ENCODE peak calls at places on chromosome 3, in ten cellular contexts. N is kidney epithelial cell, W is heart left ventricle, Q is heart right ventricle, B is thoracic aorta, V is testis, M is brain microvascular endothelial cell, F is psoas muscle, H is cardiac muscle cell, U is transverse colon. A is an unnamed sample.

GRCh38 chr3:30685267-30685667 is 78.9 kb downstream of the TGFBR2 start:
- DNase-seq in N (no peak), W (no peak), Q (no peak), B (no peak), V (no peak), M (no peak), F (no peak), H (peak; percentile 49), U (no peak), A (no peak)

GRCh38 chr3:190677001-190677400 is 163.1 kb downstream of the IL1RAP start:
- DNase-seq in N (no peak), W (no peak), Q (no peak), B (no peak), V (no peak), M (no peak), F (no peak), H (no peak), U (no peak), A (no peak)

GRCh38 chr3:72899349-72899765 is 11.5 kb downstream of the GXYLT2 start:
- DNase-seq in N (no peak), W (no peak), Q (no peak), B (no peak), V (no peak), M (no peak), F (no peak), H (no peak), U (no peak), A (no peak)

GRCh38 chr3:30644615-30645014 is 38.2 kb downstream of the TGFBR2 start:
- DNase-seq in N (no peak), W (no peak), Q (no peak), B (no peak), V (no peak), M (peak; percentile 89), F (peak; percentile 38), H (peak; percentile 77), U (peak; percentile 47), A (no peak)

GRCh38 chr3:24641628-24642027 is 147.0 kb upstream of the THRB start:
- DNase-seq in N (no peak), W (no peak), Q (no peak), B (no peak), V (no peak), M (no peak), F (no peak), H (no peak), U (no peak), A (no peak)

GRCh38 chr3:70856414-70857162 is 544.1 kb upstream of the MDFIC2 start:
- DNase-seq in N (peak; percentile 56), W (no peak), Q (no peak), B (no peak), V (no peak), M (peak; percentile 95), F (no peak), H (peak; percentile 86), U (no peak), A (no peak)

GRCh38 chr3:162879163-162879562 is 1382.6 kb downstream of the OTOL1 start:
- DNase-seq in N (no peak), W (no peak), Q (no peak), B (no peak), V (no peak), M (no peak), F (no peak), H (no peak), U (no peak), A (no peak)

GRCh38 chr3:144028798-144029411 is 57.3 kb downstream of the DIPK2A start:
- DNase-seq in N (no peak), W (no peak), Q (no peak), B (no peak), V (no peak), M (no peak), F (no peak), H (no peak), U (no peak), A (no peak)

GRCh38 chr3:173584834-173585831 is 187.6 kb downstream of the NLGN1 start:
- DNase-seq in N (no peak), W (no peak), Q (peak; percentile 24), B (no peak), V (peak; percentile 72), M (peak; percentile 24), F (peak; percentile 17), H (peak; percentile 47), U (peak; percentile 8), A (peak; percentile 22)

GRCh38 chr3:24185738-24186384 is 240.8 kb downstream of the NR1D2 start:
- DNase-seq in N (peak; percentile 23), W (no peak), Q (no peak), B (no peak), V (peak; percentile 56), M (peak; percentile 43), F (peak; percentile 23), H (peak; percentile 83), U (peak; percentile 18), A (no peak)

GRCh38 chr3:5317572-5317971 is 130.1 kb downstream of the EDEM1 start:
- DNase-seq in N (no peak), W (no peak), Q (no peak), B (no peak), V (no peak), M (no peak), F (no peak), H (no peak), U (no peak), A (no peak)

GRCh38 chr3:142209655-142210054 is 15.7 kb downstream of the GK5 start:
- DNase-seq in N (no peak), W (no peak), Q (no peak), B (peak; percentile 35), V (peak; percentile 54), M (peak; percentile 79), F (no peak), H (peak; percentile 96), U (no peak), A (peak; percentile 28)

GRCh38 chr3:32401541-32402052 is 9.9 kb downstream of the CMTM7 start:
- DNase-seq in N (no peak), W (peak; percentile 93), Q (peak; percentile 85), B (no peak), V (peak; percentile 87), M (peak; percentile 61), F (peak; percentile 82), H (peak; percentile 88), U (peak; percentile 74), A (no peak)

GRCh38 chr3:97935842-97936241 is 36.4 kb downstream of the RIOX2 start:
- DNase-seq in N (no peak), W (no peak), Q (no peak), B (no peak), V (no peak), M (no peak), F (no peak), H (no peak), U (no peak), A (no peak)

GRCh38 chr3:107928084-107928445 is 162.8 kb downstream of the CD47 start:
- DNase-seq in N (no peak), W (no peak), Q (no peak), B (no peak), V (no peak), M (peak; percentile 34), F (no peak), H (peak; percentile 59), U (peak; percentile 8), A (no peak)

GRCh38 chr3:8313591-8314298 is 187.9 kb upstream of the LMCD1 start:
- DNase-seq in N (no peak), W (no peak), Q (no peak), B (no peak), V (no peak), M (no peak), F (no peak), H (no peak), U (no peak), A (no peak)

GRCh38 chr3:57757642-57758297 is 1.7 kb downstream of the SLMAP start:
- DNase-seq in N (no peak), W (no peak), Q (no peak), B (no peak), V (no peak), M (no peak), F (no peak), H (no peak), U (peak; percentile 13), A (no peak)

GRCh38 chr3:127373701-127374625 is 86.1 kb upstream of the PRR20G start:
- DNase-seq in N (no peak), W (no peak), Q (no peak), B (no peak), V (peak; percentile 33), M (no peak), F (no peak), H (peak; percentile 24), U (peak; percentile 20), A (no peak)
- TF ChIP-seq CTCF in N (peak; percentile 39), W (no peak), Q (peak; percentile 34), B (no peak), V (peak; percentile 33), M (peak; percentile 56), F (peak; percentile 26), H (peak; percentile 57), U (peak; percentile 11), A (peak; percentile 39)

GRCh38 chr3:120177907-120178306 is 83.7 kb upstream of the GSK3B start:
- DNase-seq in N (no peak), W (no peak), Q (no peak), B (no peak), V (no peak), M (no peak), F (no peak), H (peak; percentile 18), U (no peak), A (no peak)
- H3K4me3 ChIP-seq in N (no peak overlapping the region), W (no peak overlapping the region), Q (no peak overlapping the region), B (no peak overlapping the region), V (no peak overlapping the region), M (no peak overlapping the region), F (no peak overlapping the region), H (no peak overlapping the region), U (no peak overlapping the region), A (no peak overlapping the region)

GRCh38 chr3:100299031-100299430 is 35.5 kb upstream of the NIT2 start:
- DNase-seq in N (no peak), W (no peak), Q (no peak), B (no peak), V (no peak), M (no peak), F (no peak), H (peak; percentile 43), U (no peak), A (no peak)

GRCh38 chr3:100295089-100295488 is 34.3 kb downstream of the TBC1D23 start:
- DNase-seq in N (no peak), W (no peak), Q (no peak), B (no peak), V (no peak), M (no peak), F (no peak), H (no peak), U (no peak), A (no peak)

GRCh38 chr3:100297784-100298183 is 36.8 kb upstream of the NIT2 start:
- DNase-seq in N (peak; percentile 21), W (no peak), Q (no peak), B (no peak), V (no peak), M (peak; percentile 19), F (no peak), H (no peak), U (no peak), A (no peak)
- H3K36me3 ChIP-seq in N (no peaks in the 10 kb centered on the region), W (no peaks in the 10 kb centered on the region), Q (peaks cover 97% of the 10 kb centered on the region), B (peaks cover 7% of the 10 kb centered on the region), V (no peaks in the 10 kb centered on the region), M (peaks cover 13% of the 10 kb centered on the region), F (no peaks in the 10 kb centered on the region), H (peaks cover 24% of the 10 kb centered on the region), U (peaks cover 64% of the 10 kb centered on the region), A (peaks cover 8% of the 10 kb centered on the region)

DNA sequence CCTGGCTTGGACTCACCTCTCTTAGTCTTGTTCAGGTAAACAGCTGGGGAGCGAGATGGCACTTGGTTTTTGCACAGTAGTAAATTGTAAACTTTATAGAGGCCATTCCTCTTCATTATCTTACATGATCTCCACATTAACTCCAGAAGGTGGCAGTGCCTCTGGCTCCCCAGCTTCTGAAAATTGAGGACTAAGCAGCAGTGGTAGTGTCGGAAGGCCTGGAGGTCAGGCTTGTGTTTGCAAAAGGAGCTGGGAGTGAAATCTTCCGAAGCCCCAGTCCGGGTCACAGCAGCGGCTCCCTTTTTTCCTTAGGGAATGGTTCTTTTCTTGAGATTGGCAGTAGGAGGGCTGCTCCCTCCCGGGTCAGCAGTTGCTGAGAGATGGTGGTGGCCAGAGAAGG is 85.7 kb downstream of the FNDC3B start:
- DNase-seq in N (no peak), W (no peak), Q (no peak), B (no peak), V (no peak), M (no peak), F (no peak), H (no peak), U (no peak), A (no peak)
- TF ChIP-seq CTCF in N (no peak), W (no peak), Q (no peak), B (no peak), V (no peak), M (peak; percentile 28), F (peak; percentile 17), H (no peak), U (no peak), A (peak; percentile 3)

A was measured in BJ.